ENCODE peak calls at places on chromosomes 5 and 9, in four cellular contexts. One of them, this sample, is unnamed.

GRCh38 chr9:127177682-127178265 is 55.3 kb upstream of the ANGPTL2 start:
- DNase-seq in OCI-M1: no peak
- DNase-seq in activated CD8-positive, alpha-beta T cell treated with anti-CD3 and anti-CD28 coated beads for 36 hours: no peak
- DNase-seq in aorta: peak
- DNase-seq in this sample: no peak

GRCh38 chr9:34997375-34997774 is 7.8 kb downstream of the DNAJB5 start:
- DNase-seq in OCI-M1: no peak
- DNase-seq in activated CD8-positive, alpha-beta T cell treated with anti-CD3 and anti-CD28 coated beads for 36 hours: no peak
- DNase-seq in aorta: no peak
- DNase-seq in this sample: no peak

GRCh38 chr5:11903614-11904269 is 504 bp downstream of the CTNND2 start:
- DNase-seq in OCI-M1: no peak
- DNase-seq in activated CD8-positive, alpha-beta T cell treated with anti-CD3 and anti-CD28 coated beads for 36 hours: peak
- DNase-seq in aorta: no peak
- DNase-seq in this sample: no peak

GRCh38 chr5:1523793-1524480 is at the start of gene LPCAT1:
- DNase-seq in OCI-M1: peak
- DNase-seq in activated CD8-positive, alpha-beta T cell treated with anti-CD3 and anti-CD28 coated beads for 36 hours: peak
- DNase-seq in aorta: peak
- DNase-seq in this sample: peak

GRCh38 chr5:136194611-136195010 is 1.6 kb upstream of the SMIM32 start:
- DNase-seq in OCI-M1: no peak
- DNase-seq in activated CD8-positive, alpha-beta T cell treated with anti-CD3 and anti-CD28 coated beads for 36 hours: no peak
- DNase-seq in aorta: no peak
- DNase-seq in this sample: no peak

GRCh38 chr9:128323192-128323730 is 622 bp downstream of the COQ4 start:
- DNase-seq in OCI-M1: peak
- DNase-seq in activated CD8-positive, alpha-beta T cell treated with anti-CD3 and anti-CD28 coated beads for 36 hours: no peak
- DNase-seq in aorta: no peak
- DNase-seq in this sample: no peak

GRCh38 chr9:7097785-7098420 is 340.1 kb downstream of the KDM4C start:
- DNase-seq in OCI-M1: no peak
- DNase-seq in activated CD8-positive, alpha-beta T cell treated with anti-CD3 and anti-CD28 coated beads for 36 hours: no peak
- DNase-seq in aorta: no peak
- DNase-seq in this sample: no peak

GRCh38 chr9:128633057-128633456 is 23.6 kb downstream of the DYNC2I2 start:
- DNase-seq in OCI-M1: no peak
- DNase-seq in activated CD8-positive, alpha-beta T cell treated with anti-CD3 and anti-CD28 coated beads for 36 hours: no peak
- DNase-seq in aorta: no peak
- DNase-seq in this sample: no peak

GRCh38 chr5:99441235-99441634 is 512.4 kb upstream of the CHD1 start:
- DNase-seq in OCI-M1: no peak
- DNase-seq in activated CD8-positive, alpha-beta T cell treated with anti-CD3 and anti-CD28 coated beads for 36 hours: no peak
- DNase-seq in aorta: no peak
- DNase-seq in this sample: no peak

GRCh38 chr9:106486685-106487084 is 376.3 kb upstream of the ZNF462 start:
- DNase-seq in OCI-M1: no peak
- DNase-seq in activated CD8-positive, alpha-beta T cell treated with anti-CD3 and anti-CD28 coated beads for 36 hours: no peak
- DNase-seq in aorta: no peak
- DNase-seq in this sample: no peak

GRCh38 chr5:179275381-179275878 is 69.8 kb downstream of the ADAMTS2 start:
- DNase-seq in OCI-M1: no peak
- DNase-seq in activated CD8-positive, alpha-beta T cell treated with anti-CD3 and anti-CD28 coated beads for 36 hours: no peak
- DNase-seq in aorta: peak
- DNase-seq in this sample: no peak

GRCh38 chr9:73743826-73744225 is 592.2 kb downstream of the ANXA1 start:
- DNase-seq in OCI-M1: no peak
- DNase-seq in activated CD8-positive, alpha-beta T cell treated with anti-CD3 and anti-CD28 coated beads for 36 hours: no peak
- DNase-seq in aorta: no peak
- DNase-seq in this sample: no peak

GRCh38 chr5:127683006-127683405 is 20.2 kb upstream of the CCDC192 start:
- DNase-seq in OCI-M1: no peak
- DNase-seq in activated CD8-positive, alpha-beta T cell treated with anti-CD3 and anti-CD28 coated beads for 36 hours: no peak
- DNase-seq in aorta: no peak
- DNase-seq in this sample: no peak

GRCh38 chr9:72864327-72864726 is 88.5 kb downstream of the ALDH1A1 start:
- DNase-seq in OCI-M1: no peak
- DNase-seq in activated CD8-positive, alpha-beta T cell treated with anti-CD3 and anti-CD28 coated beads for 36 hours: no peak
- DNase-seq in aorta: no peak
- DNase-seq in this sample: no peak

GRCh38 chr5:3220201-3220600 is 375.4 kb upstream of the IRX1 start:
- DNase-seq in OCI-M1: no peak
- DNase-seq in activated CD8-positive, alpha-beta T cell treated with anti-CD3 and anti-CD28 coated beads for 36 hours: no peak
- DNase-seq in aorta: no peak
- DNase-seq in this sample: no peak

GRCh38 chr5:56676091-56676768 is 139.1 kb upstream of the MAP3K1 start:
- DNase-seq in OCI-M1: peak
- DNase-seq in activated CD8-positive, alpha-beta T cell treated with anti-CD3 and anti-CD28 coated beads for 36 hours: no peak
- DNase-seq in aorta: no peak
- DNase-seq in this sample: no peak

GRCh38 chr9:76758476-76758875 is 5.8 kb upstream of the PCA3 start:
- DNase-seq in OCI-M1: no peak
- DNase-seq in activated CD8-positive, alpha-beta T cell treated with anti-CD3 and anti-CD28 coated beads for 36 hours: no peak
- DNase-seq in aorta: no peak
- DNase-seq in this sample: no peak

GRCh38 chr5:158796812-158797497 is 302.8 kb downstream of the EBF1 start:
- DNase-seq in OCI-M1: no peak
- DNase-seq in activated CD8-positive, alpha-beta T cell treated with anti-CD3 and anti-CD28 coated beads for 36 hours: no peak
- DNase-seq in aorta: no peak
- DNase-seq in this sample: no peak

GRCh38 chr5:39432687-39433086 is 7.9 kb upstream of the DAB2 start:
- DNase-seq in OCI-M1: no peak
- DNase-seq in activated CD8-positive, alpha-beta T cell treated with anti-CD3 and anti-CD28 coated beads for 36 hours: no peak
- DNase-seq in aorta: no peak
- DNase-seq in this sample: no peak

GRCh38 chr5:109743041-109743531 is 53.4 kb downstream of the MAN2A1 start:
- DNase-seq in OCI-M1: peak
- DNase-seq in activated CD8-positive, alpha-beta T cell treated with anti-CD3 and anti-CD28 coated beads for 36 hours: no peak
- DNase-seq in aorta: no peak
- DNase-seq in this sample: no peak

GRCh38 chr9:96344458-96345180 is 38.9 kb downstream of the SLC35D2 start:
- DNase-seq in OCI-M1: peak
- DNase-seq in activated CD8-positive, alpha-beta T cell treated with anti-CD3 and anti-CD28 coated beads for 36 hours: no peak
- DNase-seq in aorta: no peak
- DNase-seq in this sample: no peak

GRCh38 chr5:11143456-11144267 is 382.6 kb upstream of the DAP start:
- DNase-seq in OCI-M1: no peak
- DNase-seq in activated CD8-positive, alpha-beta T cell treated with anti-CD3 and anti-CD28 coated beads for 36 hours: peak
- DNase-seq in aorta: no peak
- DNase-seq in this sample: no peak

GRCh38 chr5:127839496-127840197 is 136.5 kb downstream of the CCDC192 start:
- DNase-seq in OCI-M1: no peak
- DNase-seq in activated CD8-positive, alpha-beta T cell treated with anti-CD3 and anti-CD28 coated beads for 36 hours: no peak
- DNase-seq in aorta: no peak
- DNase-seq in this sample: no peak